ENCODE peak calls at places on chromosomes 1 and 21, in nine cellular contexts. J is colonic mucosa, P is natural killer cell, R is choroid plexus epithelial cell, E is aorta, U is psoas muscle, S is GM12865, O is caudate nucleus, Y is fibroblast of the conjunctiva. D is an unnamed sample.

GRCh38 chr21:42724226-42724920 is 71.0 kb downstream of the PDE9A start:
- DNase-seq in J (peak), P (no peak), R (peak), E (no peak), U (no peak), S (no peak), O (no peak), Y (peak), D (peak)

GRCh38 chr21:42840411-42841155 is 38.8 kb downstream of the WDR4 start:
- DNase-seq in J (no peak), P (no peak), R (no peak), E (no peak), U (no peak), S (no peak), O (no peak), Y (no peak), D (no peak)

GRCh38 chr1:241485554-241485992 is 34.0 kb downstream of the FH start:
- DNase-seq in J (no peak), P (no peak), R (peak), E (no peak), U (no peak), S (peak), O (no peak), Y (no peak), D (peak)

GRCh38 chr1:5367306-5367705 is 624.9 kb downstream of the NPHP4 start:
- DNase-seq in J (no peak), P (no peak), R (no peak), E (no peak), U (no peak), S (no peak), O (no peak), Y (no peak), D (no peak)

GRCh38 chr1:32539584-32540571 is 651 bp downstream of the ZBTB8A start:
- DNase-seq in J (peak), P (no peak), R (peak), E (no peak), U (peak), S (peak), O (no peak), Y (peak), D (peak)

GRCh38 chr21:41958886-41959563 is 5.2 kb upstream of the C2CD2 start:
- DNase-seq in J (no peak), P (no peak), R (no peak), E (peak), U (peak), S (no peak), O (no peak), Y (no peak), D (peak)

GRCh38 chr1:21670956-21671902 is 2.1 kb upstream of the RAP1GAP start:
- DNase-seq in J (no peak), P (no peak), R (no peak), E (no peak), U (no peak), S (no peak), O (no peak), Y (no peak), D (no peak)

GRCh38 chr1:112937495-112937894 is 18.5 kb downstream of the SLC16A1 start:
- DNase-seq in J (no peak), P (no peak), R (no peak), E (no peak), U (no peak), S (no peak), O (no peak), Y (no peak), D (no peak)

GRCh38 chr1:41169066-41169798 is 72.9 kb downstream of the SCMH1 start:
- DNase-seq in J (no peak), P (no peak), R (no peak), E (no peak), U (no peak), S (no peak), O (no peak), Y (no peak), D (no peak)

GRCh38 chr1:60668584-60668983 is 413.8 kb upstream of the NFIA start:
- DNase-seq in J (no peak), P (no peak), R (no peak), E (no peak), U (peak), S (no peak), O (no peak), Y (no peak), D (no peak)

GRCh38 chr1:243513726-243514491 is 258.1 kb downstream of the SDCCAG8 start:
- DNase-seq in J (no peak), P (no peak), R (peak), E (no peak), U (no peak), S (no peak), O (no peak), Y (no peak), D (peak)

GRCh38 chr1:51247499-51247898 is 11.4 kb downstream of the RNF11 start:
- DNase-seq in J (no peak), P (no peak), R (no peak), E (no peak), U (no peak), S (no peak), O (no peak), Y (no peak), D (no peak)

GRCh38 chr1:155598842-155599331 is 11.1 kb upstream of the MSTO1 start:
- DNase-seq in J (no peak), P (no peak), R (peak), E (no peak), U (no peak), S (no peak), O (no peak), Y (peak), D (peak)

GRCh38 chr1:223331929-223332328 is 32.0 kb downstream of the SUSD4 start:
- DNase-seq in J (no peak), P (no peak), R (peak), E (no peak), U (no peak), S (no peak), O (no peak), Y (no peak), D (peak)

GRCh38 chr1:3290915-3291314 is 163.6 kb upstream of the ARHGEF16 start:
- DNase-seq in J (no peak), P (no peak), R (no peak), E (no peak), U (no peak), S (no peak), O (no peak), Y (no peak), D (no peak)

GRCh38 chr1:15347182-15347581 is 62.5 kb upstream of the EFHD2 start:
- DNase-seq in J (no peak), P (peak), R (no peak), E (no peak), U (no peak), S (peak), O (no peak), Y (no peak), D (no peak)

GRCh38 chr1:198499588-198499987 is 40.9 kb downstream of the ATP6V1G3 start:
- DNase-seq in J (no peak), P (no peak), R (no peak), E (no peak), U (no peak), S (no peak), O (no peak), Y (no peak), D (no peak)

GRCh38 chr1:211589782-211590721 is 11.1 kb upstream of the SLC30A1 start:
- DNase-seq in J (no peak), P (no peak), R (peak), E (peak), U (peak), S (no peak), O (no peak), Y (no peak), D (peak)

GRCh38 chr1:12539705-12540579 is 78.1 kb downstream of the DHRS3 start:
- DNase-seq in J (peak), P (no peak), R (peak), E (peak), U (peak), S (no peak), O (no peak), Y (peak), D (no peak)

GRCh38 chr1:29893036-29893723 is 656.9 kb downstream of the PTPRU start:
- DNase-seq in J (no peak), P (no peak), R (no peak), E (no peak), U (no peak), S (no peak), O (no peak), Y (no peak), D (no peak)

GRCh38 chr1:1153874-1154273 is 19.8 kb upstream of the TTLL10 start:
- DNase-seq in J (no peak), P (no peak), R (peak), E (no peak), U (no peak), S (no peak), O (no peak), Y (no peak), D (no peak)

GRCh38 chr1:56336972-56337371 is 242.4 kb downstream of the PLPP3 start:
- DNase-seq in J (no peak), P (no peak), R (no peak), E (no peak), U (no peak), S (no peak), O (no peak), Y (no peak), D (no peak)

GRCh38 chr1:1425753-1426495 is 4.8 kb upstream of the ANKRD65 start:
- DNase-seq in J (no peak), P (no peak), R (no peak), E (peak), U (no peak), S (no peak), O (peak), Y (no peak), D (no peak)

GRCh38 chr1:232806071-232806510 is 875 bp downstream of the MAP10 start:
- DNase-seq in J (no peak), P (no peak), R (no peak), E (no peak), U (no peak), S (no peak), O (no peak), Y (no peak), D (no peak)

GRCh38 chr1:197171531-197171930 is 25.1 kb upstream of the ASPM start:
- DNase-seq in J (no peak), P (no peak), R (peak), E (no peak), U (no peak), S (no peak), O (no peak), Y (no peak), D (no peak)

GRCh38 chr1:221271696-221272095 is 392.5 kb downstream of the HLX start:
- DNase-seq in J (no peak), P (no peak), R (no peak), E (no peak), U (no peak), S (no peak), O (no peak), Y (no peak), D (no peak)

GRCh38 chr1:45007311-45007710 is 3.8 kb downstream of the HECTD3 start:
- DNase-seq in J (no peak), P (no peak), R (no peak), E (no peak), U (no peak), S (no peak), O (no peak), Y (no peak), D (no peak)

GRCh38 chr21:33047231-33047630 is 21.5 kb downstream of the OLIG2 start:
- DNase-seq in J (no peak), P (no peak), R (no peak), E (no peak), U (no peak), S (no peak), O (no peak), Y (no peak), D (peak)

GRCh38 chr1:153799566-153800465 is 24.6 kb downstream of the SLC27A3 start:
- DNase-seq in J (no peak), P (no peak), R (no peak), E (no peak), U (peak), S (no peak), O (no peak), Y (no peak), D (no peak)

GRCh38 chr21:44964381-44964780 is 24.6 kb downstream of the SLX9 start:
- DNase-seq in J (no peak), P (no peak), R (no peak), E (no peak), U (no peak), S (no peak), O (no peak), Y (no peak), D (no peak)

GRCh38 chr1:44832068-44832700 is 10.9 kb downstream of the PTCH2 start:
- DNase-seq in J (no peak), P (no peak), R (no peak), E (no peak), U (peak), S (no peak), O (no peak), Y (no peak), D (no peak)

GRCh38 chr1:30378991-30379581 is 344.3 kb downstream of the MATN1 start:
- DNase-seq in J (no peak), P (no peak), R (peak), E (no peak), U (no peak), S (no peak), O (no peak), Y (peak), D (peak)

D was measured in kidney tubule cell.